ENCODE peak calls at places on chromosomes 16 and 17, in six cellular contexts. W is NB4, E is body of pancreas, U is skeletal muscle cell, O is H7, F is ascending aorta. K is an unnamed sample.
A peak's percentile ranks its signal among the peaks of the same experiment; 100 is the strongest.

GRCh38 chr17:690346-690745 is 24.3 kb downstream of the VPS53 start:
- DNase-seq in W (no peak), O (no peak), E (no peak), U (no peak), F (no peak), K (no peak)

GRCh38 chr17:3043737-3044365 is 19.6 kb downstream of the OR1D5 start:
- DNase-seq in F (no peak), W (peak; percentile 45), U (no peak), E (no peak), O (peak; percentile 58), K (no peak)

GRCh38 chr16:1385232-1385631 is 29.3 kb downstream of the UNKL start:
- DNase-seq in W (no peak), E (no peak), U (no peak), F (no peak), O (no peak), K (no peak)

GRCh38 chr17:40536731-40537171 is 28.5 kb downstream of the CCR7 start:
- DNase-seq in W (no peak), F (peak; percentile 77), O (no peak), U (no peak), E (no peak), K (no peak)

GRCh38 chr16:74577882-74578366 is 29.0 kb downstream of the GLG1 start:
- DNase-seq in E (no peak), O (no peak), W (peak; percentile 20), F (no peak), U (no peak), K (no peak)

GRCh38 chr17:18246880-18247612 is 11.5 kb downstream of the FLII start:
- DNase-seq in E (peak; percentile 81), O (peak; percentile 100), W (peak; percentile 75), U (no peak), F (no peak), K (peak; percentile 69)

GRCh38 chr17:42819939-42820535 is 4.0 kb downstream of the BECN1 start:
- DNase-seq in U (no peak), O (peak; percentile 86), W (peak; percentile 75), E (peak; percentile 77), F (no peak), K (peak; percentile 78)

GRCh38 chr17:40539711-40540411 is 25.4 kb downstream of the CCR7 start:
- DNase-seq in F (no peak), E (no peak), O (no peak), U (no peak), W (no peak), K (no peak)

GRCh38 chr17:41324180-41325075 is 8.9 kb upstream of the KRTAP17-1 start:
- DNase-seq in E (peak; percentile 22), W (no peak), U (no peak), O (peak; percentile 84), F (no peak), K (peak; percentile 76)

GRCh38 chr16:4801962-4802658 is at the start of gene ROGDI:
- DNase-seq in F (peak; percentile 87), O (peak; percentile 96), E (peak; percentile 95), U (no peak), W (peak; percentile 83), K (peak; percentile 90)

GRCh38 chr17:35373984-35374765 is 754 bp upstream of the SLFN11 start:
- DNase-seq in F (peak; percentile 83), O (peak; percentile 57), W (peak; percentile 86), E (peak; percentile 33), U (no peak), K (no peak)

GRCh38 chr17:28230011-28230410 is 89.0 kb upstream of the TMEM97 start:
- DNase-seq in U (no peak), F (no peak), O (no peak), E (peak; percentile 92), W (no peak), K (no peak)

GRCh38 chr16:56372938-56373337 is 52.4 kb downstream of the AMFR start:
- DNase-seq in U (no peak), E (no peak), F (no peak), W (no peak), O (no peak), K (no peak)

GRCh38 chr17:812638-813204 is 30.6 kb downstream of the MRM3 start:
- DNase-seq in O (no peak), U (no peak), F (no peak), W (no peak), E (no peak), K (no peak)

GRCh38 chr16:22291020-22291419 is 6.2 kb upstream of the POLR3E start:
- DNase-seq in O (no peak), U (no peak), F (no peak), W (no peak), E (no peak), K (no peak)

GRCh38 chr16:12231666-12232065 is 255.1 kb downstream of the SNX29 start:
- DNase-seq in U (no peak), E (no peak), F (no peak), O (no peak), W (no peak), K (no peak)

GRCh38 chr16:59510008-59510424 is 775.9 kb upstream of the GOT2 start:
- DNase-seq in O (no peak), W (no peak), F (no peak), U (no peak), E (no peak), K (no peak)

GRCh38 chr17:30541802-30542201 is 64.6 kb downstream of the GOSR1 start:
- DNase-seq in F (no peak), E (no peak), W (no peak), U (no peak), O (no peak), K (no peak)

GRCh38 chr16:35561346-35561745 is 2101.9 kb downstream of the TP53TG3F start:
- DNase-seq in O (no peak), E (no peak), U (no peak), W (no peak), F (no peak), K (no peak)

GRCh38 chr17:42276359-42276608 is at the start of gene STAT5B:
- DNase-seq in F (peak; percentile 81), O (peak; percentile 96), E (peak; percentile 74), U (no peak), W (peak; percentile 80), K (peak; percentile 84)

GRCh38 chr16:85753559-85753958 is 2.7 kb upstream of the C16orf74 start:
- DNase-seq in O (no peak), W (no peak), E (peak; percentile 79), F (no peak), U (no peak), K (no peak)

GRCh38 chr16:85757341-85757822 is 6.5 kb upstream of the C16orf74 start:
- DNase-seq in W (no peak), O (no peak), E (no peak), U (peak; percentile 25), F (no peak), K (no peak)

GRCh38 chr16:85754403-85754802 is 3.5 kb upstream of the C16orf74 start:
- DNase-seq in U (no peak), E (no peak), O (no peak), W (peak; percentile 89), F (no peak), K (no peak)

GRCh38 chr16:85753976-85754375 is 3.1 kb upstream of the C16orf74 start:
- DNase-seq in W (no peak), E (peak; percentile 70), O (no peak), F (no peak), U (no peak), K (no peak)

GRCh38 chr16:85755929-85756768 is 5.3 kb upstream of the C16orf74 start:
- DNase-seq in W (no peak), E (no peak), F (no peak), U (no peak), O (no peak), K (no peak)
- H3K4me3 ChIP-seq in W (no peak overlapping the region), E (no peak overlapping the region), F (no peak overlapping the region), U (no peak overlapping the region), O (no peak overlapping the region), K (no peak overlapping the region)

GRCh38 chr17:7855643-7856080 is 796 bp downstream of the TMEM88 start:
- DNase-seq in O (peak; percentile 53), U (no peak), E (no peak), W (no peak), F (no peak), K (no peak)
- H3K4me3 ChIP-seq in O (peak overlapping the region; percentile 82), U (peak overlapping the region; percentile 75), E (no peak overlapping the region), W (peak overlapping the region; percentile 87), F (peak overlapping the region; percentile 73), K (no peak overlapping the region)

DNA sequence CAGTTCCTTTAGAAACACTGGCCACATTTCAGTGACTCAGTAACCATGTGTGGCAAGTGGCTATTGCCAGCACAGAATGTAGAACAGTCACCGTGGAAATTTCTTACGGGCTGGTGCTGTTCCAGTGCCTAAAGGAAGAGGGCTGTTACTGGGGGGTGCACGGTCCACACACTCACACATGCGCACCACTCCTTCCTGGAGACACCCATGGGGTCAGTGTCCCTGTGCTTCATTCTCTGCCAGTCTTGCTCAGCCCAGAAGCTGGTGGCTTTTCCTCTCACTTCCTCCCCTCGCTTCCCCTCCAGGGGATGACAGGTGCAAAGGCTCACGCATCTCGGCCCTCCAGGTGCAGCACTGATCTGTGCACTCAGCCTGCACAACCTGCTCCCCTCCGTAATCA is 115.6 kb downstream of the CCDC182 start:
- DNase-seq in W (peak; percentile 13), E (no peak), O (no peak), F (no peak), U (no peak), K (no peak)
- H3K4me3 ChIP-seq in W (no peak overlapping the region), E (no peak overlapping the region), O (no peak overlapping the region), F (no peak overlapping the region), U (no peak overlapping the region), K (no peak overlapping the region)

GRCh38 chr16:83807327-83807709 is 460 bp upstream of the HSBP1 start:
- DNase-seq in U (no peak), W (no peak), E (no peak), F (no peak), O (no peak), K (no peak)

GRCh38 chr16:83809092-83809491 is 1.3 kb downstream of the HSBP1 start:
- DNase-seq in U (no peak), F (no peak), O (no peak), W (no peak), E (no peak), K (no peak)

GRCh38 chr16:83806721-83807120 is 1.1 kb upstream of the HSBP1 start:
- DNase-seq in U (no peak), W (no peak), E (no peak), O (no peak), F (no peak), K (no peak)

GRCh38 chr16:83807710-83808572 is at the start of gene HSBP1:
- DNase-seq in O (peak; percentile 98), W (peak; percentile 96), U (peak; percentile 54), F (peak; percentile 96), E (peak; percentile 95), K (peak; percentile 97)

GRCh38 chr16:83808573-83809014 is 816 bp downstream of the HSBP1 start:
- DNase-seq in F (no peak), E (no peak), O (no peak), W (no peak), U (no peak), K (no peak)
- H3K4me3 ChIP-seq in F (peak overlapping the region; percentile 83), E (peak overlapping the region; percentile 51), O (peak overlapping the region; percentile 91), W (peak overlapping the region; percentile 71), U (peak overlapping the region; percentile 89), K (peak overlapping the region; percentile 87)

GRCh38 chr16:81823111-81823510 is 44.0 kb downstream of the PLCG2 start:
- DNase-seq in U (no peak), O (peak; percentile 36), E (peak; percentile 30), F (peak; percentile 68), W (peak; percentile 93), K (no peak)
- H3K4me3 ChIP-seq in U (no peak overlapping the region), O (no peak overlapping the region), E (no peak overlapping the region), F (no peak overlapping the region), W (peak overlapping the region; percentile 27), K (no peak overlapping the region)

GRCh38 chr17:64617125-64617780 is 44.9 kb downstream of the SMURF2 start:
- DNase-seq in O (no peak), E (no peak), U (no peak), W (no peak), F (no peak), K (no peak)
- H3K4me3 ChIP-seq in O (no peak overlapping the region), E (no peak overlapping the region), U (no peak overlapping the region), W (no peak overlapping the region), F (no peak overlapping the region), K (no peak overlapping the region)

K was measured in Caco-2.